ENCODE peak calls at places on chromosomes 7 and 10, in eight cellular contexts. C is GM23338, U is GM23248, V is hepatocyte, M is HCT116, Y is HepG2, I is fibroblast of lung, J is neural progenitor cell. W is an unnamed sample.

GRCh38 chr7:47702096-47702495 is 120.2 kb upstream of the TNS3 start:
- DNase-seq in M (no peak), C (no peak), V (no peak), J (no peak), Y (no peak), U (no peak), I (no peak), W (no peak)

GRCh38 chr7:27910341-27910740 is 170.4 kb downstream of the TAX1BP1 start:
- DNase-seq in I (peak; percentile 63), Y (no peak), U (peak; percentile 47), C (peak; percentile 85), V (no peak), M (no peak), J (peak; percentile 94), W (no peak)

GRCh38 chr10:86348321-86349210 is 18.0 kb downstream of the GRID1 start:
- DNase-seq in V (no peak), I (no peak), J (peak; percentile 47), U (no peak), Y (peak; percentile 19), M (no peak), C (peak; percentile 15), W (peak; percentile 71)

GRCh38 chr10:28949005-28950004 is 272.0 kb downstream of the BAMBI start:
- DNase-seq in M (no peak), J (no peak), U (no peak), I (no peak), V (peak; percentile 31), Y (peak; percentile 32), C (no peak), W (no peak)

GRCh38 chr7:105829681-105830322 is 46.6 kb downstream of the ATXN7L1 start:
- DNase-seq in U (peak; percentile 49), C (no peak), J (no peak), I (no peak), V (no peak), M (no peak), Y (no peak), W (no peak)

GRCh38 chr7:151100921-151101320 is 14.6 kb downstream of the AGAP3 start:
- DNase-seq in J (no peak), V (no peak), C (no peak), M (no peak), U (no peak), Y (no peak), I (no peak), W (no peak)

GRCh38 chr7:158022601-158023000 is 565.0 kb downstream of the PTPRN2 start:
- DNase-seq in U (no peak), V (no peak), C (no peak), M (no peak), J (no peak), I (no peak), Y (no peak), W (no peak)

GRCh38 chr7:506391-506831 is 13.2 kb downstream of the PDGFA start:
- DNase-seq in I (no peak), M (no peak), Y (no peak), U (no peak), V (no peak), J (no peak), C (no peak), W (no peak)

GRCh38 chr10:51235865-51236264 is 161.6 kb downstream of the PRKG1 start:
- DNase-seq in M (no peak), U (no peak), J (no peak), I (no peak), Y (no peak), C (no peak), V (no peak), W (no peak)

GRCh38 chr10:1132584-1132983 is 76.4 kb downstream of the WDR37 start:
- DNase-seq in I (no peak), U (no peak), V (no peak), Y (no peak), C (no peak), M (no peak), J (no peak), W (no peak)

GRCh38 chr10:63525021-63525420 is 3.8 kb downstream of the REEP3 start:
- DNase-seq in J (no peak), U (no peak), C (no peak), Y (no peak), M (no peak), V (no peak), I (no peak), W (no peak)

GRCh38 chr10:104209575-104210198 is 22.5 kb downstream of the CFAP43 start:
- DNase-seq in I (peak; percentile 18), J (peak; percentile 73), Y (peak; percentile 27), C (peak; percentile 79), V (peak; percentile 64), U (peak; percentile 70), M (peak; percentile 41), W (peak; percentile 67)

GRCh38 chr10:27158421-27158820 is 3.3 kb downstream of the MASTL start:
- DNase-seq in U (peak; percentile 48), I (peak; percentile 3), Y (peak; percentile 13), C (no peak), V (no peak), M (no peak), J (no peak), W (no peak)

GRCh38 chr10:14050598-14050997 is 280.1 kb downstream of the FRMD4A start:
- DNase-seq in I (no peak), C (no peak), M (no peak), U (no peak), Y (no peak), V (no peak), J (no peak), W (no peak)

GRCh38 chr10:33521062-33521461 is 186.6 kb upstream of the NRP1 start:
- DNase-seq in C (no peak), I (peak; percentile 49), M (no peak), J (no peak), V (no peak), Y (no peak), U (peak; percentile 44), W (no peak)

GRCh38 chr10:13587367-13587766 is 602 bp downstream of the PRPF18 start:
- DNase-seq in V (peak; percentile 40), C (peak; percentile 60), M (no peak), J (peak; percentile 6), Y (peak; percentile 6), I (no peak), U (peak; percentile 38), W (peak; percentile 36)

GRCh38 chr10:68074404-68074774 is 694 bp downstream of the HERC4 start:
- DNase-seq in J (no peak), M (no peak), U (no peak), Y (no peak), I (no peak), V (no peak), C (no peak), W (no peak)

GRCh38 chr10:70376436-70377378 is 5.7 kb downstream of the LRRC20 start:
- DNase-seq in J (no peak), Y (no peak), C (no peak), V (no peak), U (peak; percentile 40), I (peak; percentile 47), M (no peak), W (no peak)

GRCh38 chr10:50421026-50421719 is 169.9 kb upstream of the ASAH2 start:
- DNase-seq in V (peak; percentile 50), Y (peak; percentile 55), U (peak; percentile 55), M (no peak), J (peak; percentile 56), I (peak; percentile 20), C (peak; percentile 83), W (peak; percentile 44)

GRCh38 chr10:33287112-33287511 is 47.4 kb downstream of the NRP1 start:
- DNase-seq in U (no peak), C (no peak), J (no peak), V (no peak), M (no peak), Y (peak; percentile 51), I (no peak), W (no peak)

GRCh38 chr7:156640257-156640948 is at the start of gene RNF32:
- DNase-seq in Y (no peak), J (peak; percentile 96), C (peak; percentile 96), I (peak; percentile 88), U (peak; percentile 95), V (peak; percentile 97), M (peak; percentile 82), W (peak; percentile 100)
- H2AFZ ChIP-seq in Y (no peak within 1 kb of the TSS), J (peak within 1 kb of the TSS; percentile 71), C (peak within 1 kb of the TSS; percentile 99), I (peak within 1 kb of the TSS; percentile 91), U (peak within 1 kb of the TSS; percentile 97), V (peak within 1 kb of the TSS; percentile 92), M (peak within 1 kb of the TSS; percentile 75), W (peak within 1 kb of the TSS; percentile 90)

DNA sequence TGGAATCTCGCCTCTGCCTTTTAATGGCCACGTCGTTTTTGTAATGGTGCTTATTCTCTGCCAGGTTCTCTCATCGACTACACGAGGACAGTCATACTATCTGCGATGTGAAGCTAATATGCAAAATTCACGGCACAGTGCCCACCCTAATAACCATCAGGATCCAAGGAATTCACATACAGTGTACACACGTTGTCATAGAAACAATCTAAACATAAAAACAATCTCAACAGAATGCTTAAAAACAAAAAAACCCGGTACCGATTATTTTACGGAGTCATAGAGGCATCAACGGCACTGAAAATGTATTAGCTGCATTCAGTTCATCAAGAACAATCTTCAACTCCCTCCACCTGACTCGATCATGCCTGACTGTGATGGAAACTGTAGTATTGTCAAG is 661 bp downstream of the MRPS33 start:
- DNase-seq in M (no peak), C (peak; percentile 25), J (no peak), V (no peak), Y (no peak), I (peak; percentile 41), U (peak; percentile 70), W (peak; percentile 38)
- H2AFZ ChIP-seq in M (peak overlapping the region; percentile 77), C (peak overlapping the region; percentile 68), J (peak overlapping the region; percentile 93), V (peak overlapping the region; percentile 78), Y (peak overlapping the region; percentile 92), I (peak overlapping the region; percentile 94), U (peak overlapping the region; percentile 97), W (peak overlapping the region; percentile 82)

GRCh38 chr7:98280296-98280695 is 1.2 kb upstream of the BRI3 start:
- DNase-seq in J (no peak), Y (no peak), V (no peak), U (no peak), I (no peak), M (no peak), C (no peak), W (no peak)
- H2AFZ ChIP-seq in J (peak overlapping the region; percentile 94), Y (no peak overlapping the region), V (no peak overlapping the region), U (peak overlapping the region; percentile 85), I (no peak overlapping the region), M (peak overlapping the region; percentile 86), C (peak overlapping the region; percentile 100), W (no peak overlapping the region)

GRCh38 chr7:148505955-148506354 is 84.6 kb upstream of the C7orf33 start:
- DNase-seq in J (no peak), Y (no peak), U (no peak), V (no peak), M (no peak), I (no peak), C (no peak), W (no peak)

GRCh38 chr7:148503900-148504487 is 86.6 kb upstream of the C7orf33 start:
- DNase-seq in U (peak; percentile 56), V (peak; percentile 42), I (peak; percentile 10), M (peak; percentile 24), Y (no peak), J (peak; percentile 30), C (peak; percentile 52), W (peak; percentile 48)

GRCh38 chr7:148500978-148501377 is 89.6 kb upstream of the C7orf33 start:
- DNase-seq in J (no peak), C (no peak), V (no peak), I (no peak), U (no peak), Y (no peak), M (no peak), W (no peak)

DNA sequence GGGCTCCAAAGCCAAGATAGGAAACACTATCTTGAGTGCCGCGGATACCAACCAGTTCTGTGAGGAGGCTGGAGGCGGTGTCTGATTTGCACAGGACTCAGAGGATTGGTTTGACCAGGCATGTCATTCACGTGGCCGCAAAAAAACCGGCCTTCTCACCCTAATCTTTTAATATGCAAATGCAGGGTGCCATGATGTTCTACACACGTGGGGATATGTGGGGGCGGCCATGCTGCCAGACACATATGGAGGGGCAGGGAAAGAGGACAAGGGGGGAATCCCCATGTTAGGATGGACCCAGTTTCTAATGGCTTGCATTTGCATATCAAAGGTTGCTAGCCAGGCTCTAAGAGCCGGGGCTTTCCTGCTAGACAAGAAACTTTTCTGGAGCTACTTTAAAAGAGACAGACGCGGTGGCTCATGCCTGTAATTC is 88.8 kb upstream of the C7orf33 start:
- DNase-seq in M (no peak), V (peak; percentile 54), C (peak; percentile 76), Y (no peak), I (peak; percentile 16), J (peak; percentile 58), U (peak; percentile 22), W (no peak)
- H2AFZ ChIP-seq in M (no peak overlapping the region), V (peak overlapping the region; percentile 61), C (peak overlapping the region; percentile 94), Y (no peak overlapping the region), I (no peak overlapping the region), J (peak overlapping the region; percentile 66), U (peak overlapping the region; percentile 53), W (no peak overlapping the region)